ENCODE peak calls at places on chromosomes 7 and 10, in nine cellular contexts. I is ovary; X is IMR-90; L is mammary epithelial cell; Z is aorta; P is HCT116; R is CD8-positive, alpha-beta T cell; U is cardiac muscle cell; J is SJSA1. A is an unnamed sample.

GRCh38 chr7:98681496-98681895 is 64.4 kb downstream of the NPTX2 start:
- DNase-seq in P (no peak), L (no peak), U (no peak), R (no peak), I (no peak), J (no peak), Z (no peak), X (no peak), A (no peak)

GRCh38 chr10:110568055-110568735 is 700 bp downstream of the SMC3 start:
- DNase-seq in R (peak; percentile 32), X (no peak), Z (peak; percentile 78), I (no peak), L (peak; percentile 33), J (peak; percentile 97), U (peak; percentile 77), P (no peak), A (no peak)

GRCh38 chr10:122162566-122163181 is 108.4 kb upstream of the BTBD16 start:
- DNase-seq in Z (no peak), P (no peak), U (no peak), X (no peak), I (no peak), L (no peak), J (no peak), R (no peak), A (no peak)

GRCh38 chr10:117078168-117078837 is 59.8 kb downstream of the VAX1 start:
- DNase-seq in I (no peak), X (no peak), U (no peak), J (no peak), Z (no peak), L (peak; percentile 63), P (peak; percentile 92), R (no peak), A (no peak)

GRCh38 chr7:101924171-101924570 is 106.7 kb downstream of the CUX1 start:
- DNase-seq in P (peak; percentile 66), I (no peak), R (no peak), X (peak; percentile 86), L (no peak), Z (peak; percentile 85), J (peak; percentile 64), U (no peak), A (no peak)

GRCh38 chr10:45377321-45377720 is 3.3 kb downstream of the ALOX5 start:
- DNase-seq in L (no peak), J (no peak), X (no peak), P (no peak), I (no peak), U (no peak), Z (no peak), R (no peak), A (no peak)

GRCh38 chr10:1520909-1521565 is 216.3 kb downstream of the ADARB2 start:
- DNase-seq in J (no peak), I (no peak), U (no peak), Z (no peak), P (no peak), X (no peak), L (no peak), R (no peak), A (no peak)

GRCh38 chr7:99374121-99375064 is at the start of gene ARPC1B:
- DNase-seq in L (peak; percentile 71), J (peak; percentile 79), P (peak; percentile 41), R (peak; percentile 80), I (peak; percentile 80), X (peak; percentile 51), Z (peak; percentile 94), U (peak; percentile 83), A (peak; percentile 39)

GRCh38 chr10:90947025-90947960 is 26.4 kb upstream of the ANKRD1 start:
- DNase-seq in I (no peak), R (no peak), Z (no peak), X (peak; percentile 46), J (no peak), L (no peak), U (no peak), P (no peak), A (no peak)

GRCh38 chr10:35607475-35608316 is 2.6 kb downstream of the GJD4 start:
- DNase-seq in X (no peak), J (no peak), U (no peak), L (no peak), P (no peak), R (no peak), Z (no peak), I (peak; percentile 36), A (no peak)

GRCh38 chr7:101119876-101120275 is 7.0 kb upstream of the SERPINE1 start:
- DNase-seq in R (no peak), J (no peak), P (no peak), I (no peak), L (no peak), X (no peak), Z (no peak), U (no peak), A (no peak)

GRCh38 chr7:26348234-26348851 is 56.7 kb downstream of the SNX10 start:
- DNase-seq in U (no peak), I (no peak), P (no peak), J (no peak), X (no peak), Z (no peak), L (no peak), R (no peak), A (no peak)
- H3K27ac ChIP-seq in U (no peak overlapping the region), I (no peak overlapping the region), P (no peak overlapping the region), J (no peak overlapping the region), X (no peak overlapping the region), Z (no peak overlapping the region), L (no peak overlapping the region), R (no peak overlapping the region), A (no peak overlapping the region)

GRCh38 chr10:16943301-16944080 is 126.3 kb upstream of the RSU1 start:
- DNase-seq in J (no peak), Z (no peak), L (no peak), U (no peak), P (no peak), I (no peak), X (no peak), R (no peak), A (no peak)

GRCh38 chr10:16945566-16945965 is 128.3 kb upstream of the RSU1 start:
- DNase-seq in X (no peak), I (no peak), Z (no peak), P (no peak), L (no peak), J (no peak), R (no peak), U (peak; percentile 24), A (no peak)

GRCh38 chr10:16947071-16947470 is 129.8 kb upstream of the RSU1 start:
- DNase-seq in U (no peak), X (no peak), J (no peak), Z (no peak), R (no peak), P (no peak), L (no peak), I (no peak), A (no peak)

GRCh38 chr10:16944081-16944922 is 127.1 kb upstream of the RSU1 start:
- DNase-seq in X (peak; percentile 69), U (no peak), J (no peak), R (no peak), L (no peak), Z (no peak), I (no peak), P (no peak), A (no peak)

DNA sequence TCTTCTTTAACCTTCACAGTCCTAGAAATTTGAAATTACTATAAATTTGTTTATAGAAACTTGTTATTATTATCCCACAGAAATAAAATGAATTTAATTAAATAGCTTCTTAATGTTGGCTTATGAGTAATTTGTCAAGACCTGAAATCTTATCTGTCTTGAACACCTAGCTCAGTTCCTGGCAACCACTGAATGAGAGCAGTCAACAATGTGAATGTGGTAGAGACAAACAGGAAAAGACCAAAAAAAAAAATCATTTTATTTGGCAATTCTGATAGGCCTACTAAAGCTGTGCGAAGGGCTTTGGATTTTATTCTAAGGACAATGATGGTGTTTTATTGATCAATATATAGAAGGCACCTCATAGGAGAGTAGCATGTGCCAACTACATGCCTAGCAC is 127.7 kb upstream of the RSU1 start:
- DNase-seq in L (no peak), P (no peak), U (no peak), R (no peak), Z (no peak), X (no peak), I (no peak), J (no peak), A (no peak)
- H3K27ac ChIP-seq in L (no peak overlapping the region), P (no peak overlapping the region), U (no peak overlapping the region), R (no peak overlapping the region), Z (no peak overlapping the region), X (no peak overlapping the region), I (peak overlapping the region; percentile 72), J (no peak overlapping the region), A (peak overlapping the region; percentile 38)

GRCh38 chr7:54811016-54811924 is 52.3 kb upstream of the SEC61G start:
- DNase-seq in U (no peak), Z (no peak), I (no peak), L (peak; percentile 78), J (no peak), R (no peak), P (no peak), X (peak; percentile 94), A (no peak)
- H3K27ac ChIP-seq in U (no peak overlapping the region), Z (peak overlapping the region; percentile 14), I (peak overlapping the region; percentile 3), L (peak overlapping the region; percentile 54), J (peak overlapping the region; percentile 56), R (no peak overlapping the region), P (no peak overlapping the region), X (peak overlapping the region; percentile 96), A (peak overlapping the region; percentile 27)

GRCh38 chr7:149569726-149570422 is 72.3 kb upstream of the ZNF746 start:
- DNase-seq in X (no peak), R (no peak), Z (no peak), L (no peak), I (no peak), U (no peak), P (no peak), J (no peak), A (no peak)
- H3K27ac ChIP-seq in X (no peak overlapping the region), R (no peak overlapping the region), Z (no peak overlapping the region), L (no peak overlapping the region), I (no peak overlapping the region), U (no peak overlapping the region), P (no peak overlapping the region), J (no peak overlapping the region), A (no peak overlapping the region)

DNA sequence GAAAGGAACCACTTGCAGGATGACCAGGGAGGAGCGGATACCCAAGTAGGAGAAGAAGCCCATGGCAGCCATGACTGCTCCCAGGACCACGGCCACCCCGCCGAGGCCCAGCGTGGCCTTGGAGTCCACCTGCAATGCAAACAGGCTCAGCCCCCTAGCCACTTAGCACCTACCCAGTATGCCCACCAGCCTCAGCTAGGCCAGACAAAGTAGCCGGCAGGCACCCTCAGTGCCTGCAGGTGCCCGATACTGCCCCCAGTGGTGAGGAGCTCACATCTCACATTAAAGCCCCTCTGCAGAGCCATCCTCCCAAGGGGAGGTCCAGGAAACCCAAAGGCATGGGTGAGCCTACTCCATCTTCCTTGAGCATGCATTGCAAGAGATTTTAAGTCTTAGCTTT is 6.6 kb downstream of the NPC1L1 start:
- DNase-seq in L (peak; percentile 8), P (peak; percentile 43), R (peak; percentile 9), Z (no peak), U (peak; percentile 73), J (no peak), X (no peak), I (no peak), A (no peak)
- H3K27ac ChIP-seq in L (no peak overlapping the region), P (no peak overlapping the region), R (no peak overlapping the region), Z (no peak overlapping the region), U (no peak overlapping the region), J (no peak overlapping the region), X (peak overlapping the region; percentile 40), I (no peak overlapping the region), A (no peak overlapping the region)